ENCODE peak calls at places on chromosome 20, in six cellular contexts. X is heart right ventricle, W is HTR-8/SVneo, C is GM18507, K is left lobe of liver, U is SK-N-SH. M is an unnamed sample.

GRCh38 chr20:13659288-13659687 is 20.6 kb upstream of the TASP1 start:
- DNase-seq in U (no peak), K (no peak), C (peak), X (no peak), W (no peak), M (peak)

GRCh38 chr20:59560588-59561227 is 43.6 kb upstream of the PHACTR3 start:
- DNase-seq in X (no peak), C (no peak), K (no peak), U (peak), W (peak), M (no peak)

GRCh38 chr20:23142162-23143050 is 56.3 kb upstream of the CD93 start:
- DNase-seq in W (no peak), C (no peak), X (no peak), K (no peak), U (no peak), M (no peak)

GRCh38 chr20:38165089-38165965 is at the start of gene TGM2:
- DNase-seq in U (peak), C (peak), X (peak), K (peak), W (peak), M (peak)

GRCh38 chr20:52015155-52015554 is 176.4 kb downstream of the ZFP64 start:
- DNase-seq in U (no peak), C (no peak), X (no peak), K (no peak), W (no peak), M (no peak)

GRCh38 chr20:51425347-51426106 is 117.0 kb downstream of the NFATC2 start:
- DNase-seq in K (no peak), U (no peak), C (no peak), W (no peak), X (no peak), M (no peak)

GRCh38 chr20:61977387-61977786 is 88.3 kb downstream of the TAF4 start:
- DNase-seq in W (no peak), X (no peak), U (no peak), K (no peak), C (no peak), M (no peak)

GRCh38 chr20:23320317-23320716 is 30.3 kb upstream of the NXT1 start:
- DNase-seq in C (no peak), W (no peak), U (peak), X (no peak), K (no peak), M (no peak)

GRCh38 chr20:47181056-47181862 is 175.2 kb downstream of the ZMYND8 start:
- DNase-seq in K (no peak), X (no peak), C (peak), W (peak), U (peak), M (peak)

GRCh38 chr20:41074441-41074840 is 45.8 kb downstream of the TOP1 start:
- DNase-seq in U (no peak), X (no peak), K (no peak), C (no peak), W (no peak), M (no peak)

GRCh38 chr20:8254911-8255582 is 123.0 kb downstream of the PLCB1 start:
- DNase-seq in C (no peak), W (no peak), K (no peak), X (no peak), U (no peak), M (no peak)

GRCh38 chr20:50339196-50339901 is 148.7 kb downstream of the CEBPB start:
- DNase-seq in U (peak), K (no peak), C (no peak), X (no peak), W (peak), M (no peak)

GRCh38 chr20:62337558-62338293 is 29.4 kb downstream of the LAMA5 start:
- DNase-seq in C (no peak), X (no peak), K (no peak), W (no peak), U (no peak), M (peak)

GRCh38 chr20:11467436-11467835 is 450.3 kb upstream of the BTBD3 start:
- DNase-seq in W (no peak), U (no peak), X (no peak), K (no peak), C (no peak), M (no peak)

GRCh38 chr20:16423311-16424212 is 149.7 kb downstream of the KIF16B start:
- DNase-seq in W (no peak), C (no peak), X (no peak), U (no peak), K (no peak), M (no peak)

GRCh38 chr20:8244637-8245036 is 112.6 kb downstream of the PLCB1 start:
- DNase-seq in W (no peak), X (no peak), K (no peak), U (no peak), C (no peak), M (no peak)

GRCh38 chr20:46010491-46011405 is 2.0 kb downstream of the MMP9 start:
- DNase-seq in K (no peak), W (no peak), U (peak), C (no peak), X (no peak), M (no peak)

GRCh38 chr20:40741507-40742106 is 52.6 kb upstream of the MAFB start:
- DNase-seq in K (peak), C (peak), W (peak), X (peak), U (no peak), M (no peak)

GRCh38 chr20:50230184-50230583 is 39.6 kb downstream of the CEBPB start:
- DNase-seq in C (no peak), X (no peak), W (no peak), U (no peak), K (no peak), M (no peak)

GRCh38 chr20:59646487-59646886 is 42.1 kb downstream of the PHACTR3 start:
- DNase-seq in X (no peak), U (no peak), K (peak), C (no peak), W (no peak), M (no peak)